ENCODE peak calls at places on chromosomes 4 and X, in eight cellular contexts. S, N, R, Z, O, D, H and G are unnamed samples.

GRCh38 chrX:96843566-96843965 is 40.1 kb upstream of the RPA4 start:
- DNase-seq in S (no peak), N (no peak), R (no peak), Z (peak), O (peak), D (peak), H (no peak), G (no peak)

GRCh38 chr4:54784188-54784671 is 126.5 kb downstream of the KIT start:
- DNase-seq in S (peak), N (no peak), R (no peak), Z (no peak), O (peak), D (peak), H (no peak), G (peak)

GRCh38 chrX:71365356-71365875 is 741 bp upstream of the TAF1 start:
- DNase-seq in S (no peak), N (no peak), R (no peak), Z (no peak), O (no peak), D (no peak), H (no peak), G (peak)

GRCh38 chr4:903066-904046 is 28.8 kb downstream of the GAK start:
- DNase-seq in S (no peak), N (no peak), R (no peak), Z (no peak), O (no peak), D (no peak), H (no peak), G (no peak)

GRCh38 chrX:94053575-94053974 is 379.6 kb downstream of the FAM133A start:
- DNase-seq in S (no peak), N (no peak), R (no peak), Z (peak), O (no peak), D (peak), H (no peak), G (no peak)

GRCh38 chr4:38856046-38856445 is 571 bp downstream of the TLR6 start:
- DNase-seq in S (no peak), N (no peak), R (peak), Z (no peak), O (no peak), D (no peak), H (no peak), G (no peak)

GRCh38 chr4:185634066-185634652 is 98.9 kb upstream of the PDLIM3 start:
- DNase-seq in S (no peak), N (no peak), R (peak), Z (no peak), O (no peak), D (no peak), H (no peak), G (no peak)

GRCh38 chr4:149084128-149084527 is 641.9 kb upstream of the NR3C2 start:
- DNase-seq in S (no peak), N (no peak), R (no peak), Z (no peak), O (no peak), D (no peak), H (no peak), G (no peak)

GRCh38 chr4:110033994-110034393 is 121.3 kb downstream of the EGF start:
- DNase-seq in S (no peak), N (peak), R (peak), Z (no peak), O (no peak), D (no peak), H (no peak), G (no peak)

GRCh38 chr4:152943673-152944072 is 7.5 kb downstream of the FHDC1 start:
- DNase-seq in S (no peak), N (no peak), R (no peak), Z (no peak), O (no peak), D (peak), H (no peak), G (no peak)

GRCh38 chr4:40038972-40039371 is 17.7 kb upstream of the N4BP2 start:
- DNase-seq in S (no peak), N (no peak), R (no peak), Z (peak), O (no peak), D (no peak), H (no peak), G (no peak)

GRCh38 chrX:13689519-13690211 is 737 bp downstream of the RAB9A start:
- DNase-seq in S (no peak), N (no peak), R (peak), Z (no peak), O (peak), D (no peak), H (no peak), G (no peak)

GRCh38 chr4:99927566-99927965 is 18.9 kb downstream of the DNAJB14 start:
- DNase-seq in S (no peak), N (no peak), R (no peak), Z (no peak), O (no peak), D (no peak), H (no peak), G (no peak)

GRCh38 chrX:8783100-8784098 is 17.8 kb downstream of the FAM9A start:
- DNase-seq in S (no peak), N (peak), R (peak), Z (peak), O (no peak), D (no peak), H (peak), G (peak)

GRCh38 chrX:17496407-17496806 is 121.4 kb downstream of the NHS start:
- DNase-seq in S (peak), N (no peak), R (no peak), Z (no peak), O (no peak), D (no peak), H (no peak), G (peak)

GRCh38 chr4:77538574-77539157 is 67.0 kb upstream of the CXCL13 start:
- DNase-seq in S (no peak), N (no peak), R (no peak), Z (peak), O (no peak), D (peak), H (no peak), G (peak)

GRCh38 chr4:177367336-177367735 is 57.7 kb downstream of the NEIL3 start:
- DNase-seq in S (no peak), N (no peak), R (peak), Z (peak), O (no peak), D (no peak), H (no peak), G (no peak)

GRCh38 chr4:150067859-150068258 is 10.4 kb upstream of the DCLK2 start:
- DNase-seq in S (no peak), N (no peak), R (no peak), Z (no peak), O (no peak), D (no peak), H (no peak), G (no peak)

GRCh38 chrX:47191806-47192401 is 1.7 kb upstream of the UBA1 start:
- DNase-seq in S (no peak), N (no peak), R (peak), Z (no peak), O (no peak), D (no peak), H (no peak), G (no peak)

GRCh38 chr4:39613093-39613656 is 25.5 kb downstream of the SMIM14 start:
- DNase-seq in S (no peak), N (peak), R (no peak), Z (peak), O (peak), D (no peak), H (no peak), G (no peak)

GRCh38 chr4:1544861-1545275 is 138.6 kb upstream of the NKX1-1 start:
- DNase-seq in S (peak), N (no peak), R (no peak), Z (no peak), O (no peak), D (peak), H (no peak), G (no peak)

GRCh38 chrX:36401774-36402173 is 482.2 kb downstream of the CFAP47 start:
- DNase-seq in S (no peak), N (no peak), R (no peak), Z (no peak), O (no peak), D (no peak), H (no peak), G (no peak)

GRCh38 chrX:77434949-77435348 is 12.2 kb upstream of the FGF16 start:
- DNase-seq in S (no peak), N (no peak), R (no peak), Z (no peak), O (no peak), D (no peak), H (no peak), G (no peak)

GRCh38 chrX:71253253-71254091 is 468 bp downstream of the ZMYM3 start:
- DNase-seq in S (peak), N (peak), R (peak), Z (no peak), O (peak), D (peak), H (peak), G (peak)

GRCh38 chr4:158013858-158014257 is 159.0 kb downstream of the GASK1B start:
- DNase-seq in S (no peak), N (no peak), R (no peak), Z (no peak), O (no peak), D (no peak), H (no peak), G (no peak)

GRCh38 chrX:43750248-43750676 is 94.2 kb downstream of the MAOA start:
- DNase-seq in S (peak), N (peak), R (peak), Z (peak), O (peak), D (peak), H (peak), G (peak)

GRCh38 chr4:139656614-139657486 is 8.8 kb upstream of the MGST2 start:
- DNase-seq in S (peak), N (peak), R (peak), Z (peak), O (peak), D (peak), H (peak), G (peak)